ENCODE peak calls at places on chromosomes 3 and 15, in ten cellular contexts. T is heart left ventricle, U is right lobe of liver, V is prostate gland, M is esophagus muscularis mucosa, J is GM12891, G is ovary, W is IMR-90, O is H1, F is A549. E is an unnamed sample.

GRCh38 chr3:141280086-141280485 is 48.5 kb downstream of the PXYLP1 start:
- DNase-seq in G (no peak), F (no peak), V (no peak), T (no peak), J (no peak), W (peak; percentile 26), U (no peak), O (no peak), M (no peak), E (no peak)

GRCh38 chr3:99534951-99535704 is 103.3 kb upstream of the COL8A1 start:
- DNase-seq in W (peak; percentile 93), U (no peak), T (no peak), M (no peak), F (no peak), G (no peak), V (no peak), O (no peak), J (no peak), E (no peak)

GRCh38 chr15:43067717-43068461 is 37.9 kb downstream of the UBR1 start:
- DNase-seq in G (no peak), W (peak; percentile 52), T (no peak), U (no peak), J (no peak), M (no peak), V (no peak), F (no peak), O (no peak), E (no peak)

GRCh38 chr3:73141531-73141930 is 80.1 kb downstream of the EBLN2 start:
- DNase-seq in J (no peak), O (no peak), V (no peak), F (no peak), U (no peak), M (peak; percentile 80), T (peak; percentile 58), W (no peak), G (peak; percentile 45), E (no peak)

GRCh38 chr15:52137432-52138357 is 25.1 kb upstream of the BCL2L10 start:
- DNase-seq in G (no peak), U (peak; percentile 81), J (no peak), O (no peak), V (no peak), M (no peak), F (no peak), T (no peak), W (no peak), E (no peak)

GRCh38 chr15:33140326-33140725 is 54.2 kb downstream of the FMN1 start:
- DNase-seq in O (no peak), J (no peak), V (no peak), F (no peak), W (no peak), G (no peak), U (no peak), M (no peak), T (no peak), E (no peak)

GRCh38 chr3:62833538-62833937 is 41.7 kb downstream of the CADPS start:
- DNase-seq in J (no peak), G (no peak), M (no peak), U (no peak), O (no peak), W (no peak), V (no peak), F (peak; percentile 1), T (no peak), E (no peak)

GRCh38 chr3:115698851-115699535 is 75.7 kb downstream of the GAP43 start:
- DNase-seq in W (peak; percentile 33), F (no peak), U (no peak), V (no peak), M (no peak), J (no peak), O (no peak), G (no peak), T (no peak), E (no peak)

GRCh38 chr15:41607033-41607432 is 48.0 kb downstream of the TYRO3 start:
- DNase-seq in O (no peak), T (no peak), V (no peak), W (peak; percentile 97), U (no peak), J (no peak), G (no peak), M (no peak), F (no peak), E (no peak)

GRCh38 chr3:63192248-63192647 is 85.9 kb upstream of the SYNPR start:
- DNase-seq in J (no peak), U (no peak), F (no peak), T (no peak), W (no peak), O (no peak), V (no peak), G (no peak), M (no peak), E (no peak)

GRCh38 chr15:65620833-65621232 is 905 bp upstream of the SLC24A1 start:
- DNase-seq in O (no peak), J (no peak), M (no peak), V (no peak), W (no peak), F (no peak), T (no peak), G (no peak), U (no peak), E (no peak)

GRCh38 chr3:9828801-9829755 is 14.7 kb downstream of the RPUSD3 start:
- DNase-seq in T (no peak), F (no peak), J (no peak), W (no peak), G (no peak), V (no peak), U (no peak), O (no peak), M (no peak), E (no peak)

GRCh38 chr3:131114201-131114600 is 87.5 kb downstream of the NEK11 start:
- DNase-seq in V (no peak), U (no peak), M (no peak), F (no peak), O (no peak), T (no peak), J (no peak), G (no peak), W (no peak), E (no peak)

GRCh38 chr15:81394609-81395008 is 20.6 kb upstream of the TMC3 start:
- DNase-seq in G (no peak), J (no peak), W (no peak), O (no peak), V (no peak), F (no peak), T (no peak), M (no peak), U (no peak), E (no peak)

GRCh38 chr15:31390777-31391486 is 64.3 kb downstream of the KLF13 start:
- DNase-seq in W (no peak), O (no peak), G (no peak), T (no peak), J (no peak), M (peak; percentile 82), F (no peak), U (no peak), V (no peak), E (no peak)

GRCh38 chr3:97950360-97950759 is 21.9 kb downstream of the RIOX2 start:
- DNase-seq in U (no peak), W (no peak), T (no peak), F (no peak), G (no peak), J (no peak), O (no peak), V (no peak), M (no peak), E (no peak)
- TF ChIP-seq POLR2A in U (no peak), W (no peak), T (no peak), F (no peak), G (no peak), J (no peak), O (no peak), V (no peak), M (no peak), E (no peak)

GRCh38 chr15:45441686-45442085 is 63.3 kb upstream of the GATM start:
- DNase-seq in V (no peak), J (no peak), O (no peak), M (no peak), T (no peak), U (peak; percentile 1), G (no peak), W (no peak), F (no peak), E (no peak)
- TF ChIP-seq POLR2A in V (no peak), J (no peak), O (no peak), M (no peak), T (no peak), U (no peak), G (no peak), W (no peak), F (no peak), E (no peak)

GRCh38 chr15:63341898-63342297 is 39.7 kb downstream of the CA12 start:
- DNase-seq in T (no peak), G (no peak), J (no peak), W (no peak), F (no peak), O (no peak), U (no peak), V (no peak), M (no peak), E (no peak)
- TF ChIP-seq POLR2A in T (no peak), G (no peak), J (no peak), W (no peak), F (no peak), O (no peak), U (no peak), V (no peak), M (no peak), E (no peak)

GRCh38 chr15:75033809-75034208 is 10.4 kb downstream of the PPCDC start:
- DNase-seq in O (no peak), J (no peak), W (no peak), U (no peak), G (no peak), F (no peak), M (no peak), T (no peak), V (no peak), E (no peak)

GRCh38 chr15:75036269-75036668 is 12.9 kb downstream of the PPCDC start:
- DNase-seq in T (no peak), J (no peak), O (peak; percentile 71), U (no peak), V (no peak), F (peak; percentile 44), W (no peak), M (no peak), G (no peak), E (no peak)

GRCh38 chr15:75034615-75035014 is 11.2 kb downstream of the PPCDC start:
- DNase-seq in U (no peak), O (no peak), W (no peak), T (peak; percentile 32), F (no peak), G (no peak), M (no peak), J (no peak), V (no peak), E (no peak)

GRCh38 chr15:75038948-75039533 is 15.7 kb downstream of the PPCDC start:
- DNase-seq in G (no peak), M (no peak), V (no peak), J (no peak), T (no peak), U (no peak), O (no peak), W (no peak), F (no peak), E (no peak)

DNA sequence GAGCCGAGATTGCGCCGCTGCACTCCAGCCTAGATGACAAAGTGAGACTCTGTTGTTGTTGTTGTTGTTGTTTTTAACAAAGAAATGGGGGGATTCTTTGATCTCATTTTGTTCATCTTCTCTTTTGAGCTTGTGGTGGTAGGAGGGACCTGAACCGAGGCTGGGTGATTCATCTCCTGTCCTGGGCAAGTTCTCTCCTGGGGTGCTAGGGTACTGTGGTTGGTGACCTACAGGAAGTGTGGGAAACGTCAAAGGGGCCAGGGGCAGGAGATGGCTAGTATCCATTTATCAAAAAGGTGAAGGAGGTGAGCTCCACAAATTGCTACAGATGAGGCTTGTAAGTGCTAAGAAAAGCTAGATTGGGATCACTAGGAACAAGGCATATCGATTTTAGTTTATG is 14.3 kb downstream of the PPCDC start:
- DNase-seq in T (no peak), F (no peak), U (no peak), J (no peak), W (no peak), G (no peak), V (no peak), O (no peak), M (no peak), E (no peak)
- TF ChIP-seq POLR2A in T (no peak), F (no peak), U (no peak), J (no peak), W (no peak), G (no peak), V (no peak), O (no peak), M (no peak), E (no peak)

E was measured in GM12892.